ENCODE peak calls at places on chromosome 17, in six cellular contexts. E is bronchial epithelial cell; J is CD4-positive, alpha-beta T cell; D is GM13976; Y is right atrium auricular region; X is psoas muscle. K is an unnamed sample.

GRCh38 chr17:51801626-51802025 is 356.9 kb downstream of the CA10 start:
- DNase-seq in E (no peak), J (no peak), D (no peak), Y (no peak), X (no peak), K (no peak)

GRCh38 chr17:27576429-27577123 is 54.4 kb upstream of the LGALS9 start:
- DNase-seq in E (no peak), J (no peak), D (no peak), Y (no peak), X (no peak), K (no peak)

GRCh38 chr17:72116692-72117469 is 3.9 kb upstream of the SOX9 start:
- DNase-seq in E (no peak), J (no peak), D (peak; percentile 35), Y (no peak), X (no peak), K (no peak)

GRCh38 chr17:64459284-64459747 is 10.4 kb downstream of the MILR1 start:
- DNase-seq in E (peak; percentile 44), J (no peak), D (no peak), Y (no peak), X (no peak), K (peak; percentile 43)

GRCh38 chr17:15233022-15233805 is 31.9 kb downstream of the PMP22 start:
- DNase-seq in E (peak; percentile 50), J (no peak), D (no peak), Y (no peak), X (peak; percentile 50), K (peak; percentile 68)

GRCh38 chr17:49556183-49556943 is 19.3 kb upstream of the NXPH3 start:
- DNase-seq in E (peak; percentile 27), J (peak; percentile 85), D (peak; percentile 95), Y (no peak), X (peak; percentile 89), K (peak; percentile 63)

GRCh38 chr17:77807746-77808441 is 150.6 kb upstream of the TNRC6C start:
- DNase-seq in E (no peak), J (no peak), D (no peak), Y (no peak), X (no peak), K (no peak)

GRCh38 chr17:4739122-4740024 is at the start of the genes CXCL16 and ZMYND15:
- DNase-seq in E (peak; percentile 17), J (peak; percentile 59), D (peak; percentile 88), Y (no peak), X (peak; percentile 72), K (peak; percentile 49)

GRCh38 chr17:44847581-44847980 is at the start of gene HIGD1B:
- DNase-seq in E (no peak), J (no peak), D (no peak), Y (no peak), X (no peak), K (no peak)

GRCh38 chr17:17156107-17156506 is 50.0 kb downstream of the PLD6 start:
- DNase-seq in E (peak; percentile 92), J (no peak), D (no peak), Y (no peak), X (no peak), K (peak; percentile 67)

GRCh38 chr17:65191805-65192740 is 54.9 kb downstream of the RGS9 start:
- DNase-seq in E (peak; percentile 80), J (no peak), D (no peak), Y (no peak), X (no peak), K (peak; percentile 70)

GRCh38 chr17:17809527-17810373 is 27.0 kb downstream of the SREBF1 start:
- DNase-seq in E (no peak), J (no peak), D (no peak), Y (no peak), X (no peak), K (no peak)

GRCh38 chr17:5874486-5874885 is 195.7 kb upstream of the WSCD1 start:
- DNase-seq in E (no peak), J (no peak), D (no peak), Y (no peak), X (peak; percentile 62), K (no peak)

GRCh38 chr17:41065829-41066624 is at the start of gene KRTAP2-4:
- DNase-seq in E (peak; percentile 94), J (no peak), D (no peak), Y (no peak), X (no peak), K (peak; percentile 41)

GRCh38 chr17:68133370-68134045 is 98.0 kb downstream of the KPNA2 start:
- DNase-seq in E (no peak), J (no peak), D (no peak), Y (no peak), X (peak; percentile 64), K (no peak)
- TF ChIP-seq CTCF in E (no peak), J (no peak), D (no peak), Y (no peak), X (no peak), K (no peak)

DNA sequence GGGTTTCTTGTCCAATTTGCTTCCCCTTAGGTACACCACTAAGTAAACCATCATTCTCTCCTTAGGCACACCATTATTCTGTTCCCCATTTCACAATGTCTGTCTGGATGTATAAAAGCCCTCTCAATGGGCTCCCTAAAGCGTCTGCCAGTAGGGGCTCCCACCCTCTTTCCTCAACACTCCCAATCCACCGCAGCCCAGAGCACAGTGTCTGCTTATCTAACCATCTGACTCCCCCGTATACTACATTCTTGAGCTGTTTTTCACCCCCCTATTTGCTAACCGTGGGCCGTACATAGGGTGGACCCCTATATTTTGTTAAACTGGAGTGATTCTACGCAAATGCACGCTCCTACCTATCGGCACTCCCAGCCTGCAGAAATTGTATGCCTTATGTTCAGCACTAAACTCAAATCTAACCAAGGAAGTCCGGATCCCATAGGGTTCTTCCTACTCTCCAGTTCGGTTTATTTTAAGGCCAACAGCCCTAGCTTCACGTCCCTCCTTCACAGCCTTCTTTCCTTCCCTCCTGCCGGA is 674 bp upstream of the PSMD3 start:
- DNase-seq in E (peak; percentile 31), J (no peak), D (no peak), Y (no peak), X (no peak), K (peak; percentile 30)
- TF ChIP-seq CTCF in E (no peak), J (no peak), D (no peak), Y (no peak), X (no peak), K (no peak)

DNA sequence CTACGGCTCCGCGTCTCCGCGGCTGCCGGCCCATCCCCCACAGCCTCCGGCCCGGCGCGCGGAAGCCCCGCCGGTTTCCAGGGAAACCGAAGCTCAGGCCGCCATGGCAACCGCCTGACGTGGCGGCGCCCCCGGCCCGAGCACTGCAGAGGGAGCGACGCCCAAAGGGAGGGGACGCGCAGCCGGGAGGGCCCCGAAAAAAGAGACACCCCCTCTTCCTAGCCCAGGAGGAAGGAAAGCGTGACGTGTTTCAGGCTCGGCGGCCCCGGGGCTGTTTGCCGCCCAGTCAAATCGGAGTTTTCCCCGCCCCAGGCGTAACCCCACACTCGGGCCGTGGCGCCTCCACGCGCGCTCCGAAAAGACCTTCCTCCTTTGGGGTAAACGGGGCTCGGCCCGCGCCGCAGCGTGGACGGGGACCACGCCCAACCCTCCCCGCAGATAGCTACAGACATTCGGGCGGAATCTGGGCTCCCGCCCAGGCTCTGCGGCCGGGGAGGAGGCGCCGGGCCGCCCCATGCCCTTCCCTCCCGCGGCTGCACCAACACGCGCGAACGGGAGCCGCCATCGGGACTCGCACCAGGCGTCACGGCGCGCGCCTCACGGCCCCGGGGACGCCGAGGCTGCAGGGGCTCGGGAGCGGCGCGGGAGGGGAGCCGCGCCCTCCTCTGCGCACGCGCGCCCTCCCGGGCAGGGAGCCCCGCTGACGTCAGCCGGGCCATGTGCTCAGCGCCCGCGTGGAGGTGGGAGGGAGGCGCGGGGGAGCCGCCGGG is 7.5 kb downstream of the MNT start:
- DNase-seq in E (peak; percentile 50), J (peak; percentile 91), D (peak; percentile 91), Y (peak; percentile 84), X (peak; percentile 95), K (peak; percentile 87)
- TF ChIP-seq CTCF in E (no peak), J (no peak), D (no peak), Y (no peak), X (no peak), K (no peak)

GRCh38 chr17:61581611-61582349 is 9.2 kb downstream of the NACA2 start:
- DNase-seq in E (peak; percentile 55), J (no peak), D (no peak), Y (no peak), X (no peak), K (no peak)

GRCh38 chr17:61578645-61579044 is 12.4 kb downstream of the NACA2 start:
- DNase-seq in E (no peak), J (no peak), D (no peak), Y (no peak), X (no peak), K (no peak)

GRCh38 chr17:61580502-61580901 is 10.5 kb downstream of the NACA2 start:
- DNase-seq in E (no peak), J (no peak), D (no peak), Y (no peak), X (no peak), K (no peak)

GRCh38 chr17:61579382-61579781 is 11.6 kb downstream of the NACA2 start:
- DNase-seq in E (no peak), J (no peak), D (no peak), Y (no peak), X (no peak), K (no peak)

DNA sequence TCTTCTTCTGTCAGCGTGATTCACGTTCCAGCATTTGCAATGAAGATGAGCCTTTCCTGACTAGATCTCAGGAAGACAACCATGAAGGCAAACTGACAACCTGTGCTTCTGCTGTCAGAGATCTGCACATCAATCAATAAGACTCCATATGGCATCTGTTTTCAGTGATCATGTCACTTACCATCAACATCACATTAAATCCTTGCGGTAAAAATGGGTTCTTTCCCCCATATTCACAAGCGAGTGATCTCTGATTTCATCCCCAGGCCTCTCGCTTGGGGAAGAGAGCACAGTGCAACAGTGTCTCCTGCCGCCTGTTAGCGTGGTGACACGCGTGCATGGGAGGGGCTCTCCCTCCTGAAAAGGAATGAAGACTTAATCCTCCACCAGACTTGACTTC is 11.1 kb downstream of the NACA2 start:
- DNase-seq in E (no peak), J (no peak), D (no peak), Y (no peak), X (no peak), K (no peak)
- TF ChIP-seq CTCF in E (peak; percentile 10), J (no peak), D (no peak), Y (no peak), X (no peak), K (no peak)

K was measured in MCF 10A.